ENCODE peak calls at places on chromosomes 6 and 20, in four cellular contexts. Z is GM23338, X is K562, S is HepG2. H is an unnamed sample.

GRCh38 chr6:408599-409102 is 17.1 kb downstream of the IRF4 start:
- DNase-seq in Z (peak), X (peak), S (peak), H (no peak)

GRCh38 chr6:87794922-87795885 is 93.2 kb upstream of the AKIRIN2 start:
- DNase-seq in Z (peak), X (no peak), S (no peak), H (no peak)

GRCh38 chr6:13488896-13489237 is 1.5 kb upstream of the GFOD1 start:
- DNase-seq in Z (no peak), X (no peak), S (no peak), H (no peak)

GRCh38 chr6:56902551-56903464 is 52.1 kb upstream of the BEND6 start:
- DNase-seq in Z (peak), X (peak), S (peak), H (no peak)

GRCh38 chr6:45044510-45045252 is 283.4 kb upstream of the RUNX2 start:
- DNase-seq in Z (no peak), X (no peak), S (no peak), H (no peak)

GRCh38 chr20:20466341-20466879 is 98.5 kb downstream of the INSM1 start:
- DNase-seq in Z (no peak), X (no peak), S (no peak), H (peak)

GRCh38 chr6:54427396-54427910 is 119.2 kb downstream of the TINAG start:
- DNase-seq in Z (no peak), X (no peak), S (no peak), H (no peak)

GRCh38 chr20:64232794-64233193 is 22.8 kb upstream of the PCMTD2 start:
- DNase-seq in Z (no peak), X (peak), S (no peak), H (no peak)

GRCh38 chr6:21359926-21360325 is 233.6 kb upstream of the SOX4 start:
- DNase-seq in Z (no peak), X (no peak), S (no peak), H (no peak)

GRCh38 chr6:168125429-168126001 is 46.5 kb upstream of the FRMD1 start:
- DNase-seq in Z (no peak), X (no peak), S (no peak), H (no peak)

GRCh38 chr6:149045404-149045803 is 272.1 kb upstream of the TAB2 start:
- DNase-seq in Z (peak), X (no peak), S (peak), H (no peak)

GRCh38 chr6:124924333-124924759 is 37.9 kb upstream of the RNF217 start:
- DNase-seq in Z (no peak), X (no peak), S (no peak), H (no peak)

GRCh38 chr6:63923139-63923739 is 287.6 kb downstream of the PHF3 start:
- DNase-seq in Z (peak), X (peak), S (peak), H (no peak)

GRCh38 chr6:54074591-54075195 is 36.5 kb upstream of the MLIP start:
- DNase-seq in Z (peak), X (no peak), S (no peak), H (no peak)

GRCh38 chr20:38214256-38214870 is 46.2 kb downstream of the KIAA1755 start:
- DNase-seq in Z (no peak), X (no peak), S (no peak), H (no peak)

GRCh38 chr6:63739094-63739687 is 103.6 kb downstream of the PHF3 start:
- DNase-seq in Z (no peak), X (no peak), S (peak), H (no peak)

GRCh38 chr6:47362857-47363461 is 53.3 kb upstream of the TNFRSF21 start:
- DNase-seq in Z (no peak), X (peak), S (peak), H (no peak)

GRCh38 chr20:8060977-8061376 is 41.4 kb upstream of the TMX4 start:
- DNase-seq in Z (no peak), X (no peak), S (no peak), H (no peak)

GRCh38 chr6:14965340-14966102 is 280.3 kb upstream of the JARID2 start:
- DNase-seq in Z (no peak), X (no peak), S (no peak), H (no peak)

GRCh38 chr20:56157530-56158203 is 90.9 kb upstream of the MC3R start:
- DNase-seq in Z (no peak), X (no peak), S (no peak), H (no peak)

GRCh38 chr20:56724246-56724757 is 95.2 kb downstream of the TFAP2C start:
- DNase-seq in Z (no peak), X (no peak), S (no peak), H (no peak)

GRCh38 chr20:23656372-23656771 is 18.6 kb upstream of the CST3 start:
- DNase-seq in Z (no peak), X (no peak), S (no peak), H (no peak)

GRCh38 chr6:100116409-100117194 is 122.6 kb upstream of the MCHR2 start:
- DNase-seq in Z (peak), X (peak), S (peak), H (no peak)

GRCh38 chr6:151494235-151494950 is 576 bp downstream of the CCDC170 start:
- DNase-seq in Z (peak), X (no peak), S (peak), H (no peak)

GRCh38 chr20:38158701-38159325 is 6.3 kb downstream of the TGM2 start:
- DNase-seq in Z (no peak), X (peak), S (no peak), H (no peak)

GRCh38 chr20:60565093-60565492 is 606.9 kb downstream of the CDH26 start:
- DNase-seq in Z (no peak), X (no peak), S (no peak), H (no peak)

GRCh38 chr6:32203435-32204267 is 11.2 kb upstream of the GPSM3 start:
- DNase-seq in Z (no peak), X (no peak), S (no peak), H (no peak)

GRCh38 chr6:168527451-168528210 is 86.6 kb downstream of the SMOC2 start:
- DNase-seq in Z (no peak), X (no peak), S (no peak), H (no peak)

GRCh38 chr6:168403370-168404005 is 37.5 kb upstream of the SMOC2 start:
- DNase-seq in Z (no peak), X (no peak), S (no peak), H (no peak)

GRCh38 chr6:73888050-73888449 is 192.0 kb downstream of the CD109 start:
- DNase-seq in Z (no peak), X (no peak), S (no peak), H (no peak)

GRCh38 chr20:10347066-10347465 is 87.0 kb downstream of the MKKS start:
- DNase-seq in Z (no peak), X (no peak), S (no peak), H (no peak)

GRCh38 chr6:33958208-33958862 is 154.5 kb upstream of the MLN start:
- DNase-seq in Z (peak), X (peak), S (peak), H (no peak)

GRCh38 chr6:111238464-111239119 is 151.3 kb downstream of the SLC16A10 start:
- DNase-seq in Z (no peak), X (no peak), S (no peak), H (no peak)

GRCh38 chr20:2133318-2134183 is 31.9 kb downstream of the STK35 start:
- DNase-seq in Z (no peak), X (peak), S (no peak), H (peak)

DNA sequence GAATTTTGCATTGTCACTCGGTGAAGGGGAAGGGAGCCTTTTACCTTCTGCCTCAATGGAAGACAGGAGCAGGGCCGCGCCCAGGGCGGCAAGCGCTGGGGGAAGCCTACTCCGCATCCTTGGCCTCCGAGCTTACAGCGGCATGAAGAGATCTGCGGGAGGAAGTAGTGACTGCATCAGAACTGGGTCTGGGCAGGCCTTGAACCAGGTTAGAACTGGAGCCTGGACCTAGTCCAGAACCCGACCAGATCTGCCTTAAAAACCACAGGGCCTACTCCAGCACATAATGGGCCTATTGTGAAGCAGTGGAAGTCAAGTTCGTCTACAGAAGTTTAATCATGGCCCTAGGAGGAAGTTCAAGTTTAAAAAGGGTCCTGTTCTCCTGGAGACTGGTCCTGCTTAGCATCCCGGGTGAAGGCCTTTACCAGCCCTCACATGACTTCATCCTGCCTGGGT is 3.1 kb downstream of the COL12A1 start:
- DNase-seq in Z (peak), X (no peak), S (no peak), H (no peak)
- TF ChIP-seq JUNB in Z (no peak), X (no peak), S (no peak), H (no peak)

GRCh38 chr6:105814745-105815536 is 271.2 kb upstream of the PRDM1 start:
- DNase-seq in Z (no peak), X (peak), S (no peak), H (no peak)
- TF ChIP-seq JUNB in Z (no peak), X (no peak), S (no peak), H (no peak)

GRCh38 chr6:129621252-129621651 is 88.7 kb downstream of the ARHGAP18 start:
- DNase-seq in Z (no peak), X (peak), S (peak), H (no peak)
- TF ChIP-seq JUNB in Z (no peak), X (no peak), S (no peak), H (no peak)

DNA sequence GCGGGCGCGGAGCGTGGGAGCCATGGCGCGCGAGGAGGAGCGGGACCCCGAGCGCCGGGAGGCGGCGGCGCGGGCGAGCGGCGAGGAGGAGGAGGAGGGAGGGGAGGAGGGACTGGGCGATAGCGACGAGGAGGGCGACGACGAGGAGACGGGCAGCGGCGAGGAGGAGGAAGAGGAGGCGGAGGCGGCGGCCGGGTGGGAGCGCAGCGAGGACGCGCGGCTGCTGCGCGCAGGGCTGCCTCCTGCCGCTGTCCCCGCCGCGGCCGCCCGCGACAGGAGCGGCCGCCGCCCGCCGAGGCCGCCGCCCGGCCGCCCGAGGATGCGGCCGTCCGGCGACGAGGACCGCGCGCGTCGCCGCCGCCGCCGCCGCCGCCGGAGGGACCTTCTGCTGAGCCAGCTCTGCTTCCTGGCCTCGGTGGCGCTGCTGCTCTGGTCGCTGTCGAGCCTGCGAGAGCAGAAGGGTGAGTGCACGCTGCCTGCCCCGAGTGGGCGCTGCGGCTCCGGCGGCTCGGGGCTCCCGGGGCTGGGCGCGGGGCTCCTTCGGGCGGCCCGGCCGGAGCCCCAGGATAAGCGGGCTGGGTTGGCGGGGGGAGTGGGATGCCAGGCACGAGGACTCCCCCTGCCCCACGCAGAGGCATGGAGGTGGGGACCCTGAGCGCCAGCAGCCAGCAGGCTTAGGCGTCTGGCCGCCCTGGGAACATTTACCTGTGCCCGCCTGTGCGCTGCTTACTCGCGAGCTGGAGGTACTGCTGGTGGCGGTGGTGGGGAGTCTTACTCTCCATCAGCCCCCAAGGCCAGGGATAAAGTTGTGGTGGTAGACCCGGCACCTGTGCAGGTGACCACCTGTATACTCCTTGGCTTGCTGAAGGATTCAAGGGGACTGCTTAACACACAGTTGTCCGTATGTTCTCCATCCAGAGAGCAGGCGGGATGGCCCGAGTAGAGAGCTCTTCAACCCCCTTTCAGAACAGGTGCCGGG is at the start of gene SLC24A3:
- DNase-seq in Z (peak), X (no peak), S (peak), H (no peak)
- TF ChIP-seq JUNB in Z (no peak), X (no peak), S (no peak), H (no peak)